ENCODE peak calls at places on chromosome 10, in seven cellular contexts. One of them, this sample, is unnamed.
A peak's percentile ranks its signal among the peaks of the same experiment; 100 is the strongest.

GRCh38 chr10:3635248-3635647 is 149.8 kb downstream of the KLF6 start:
- DNase-seq in B cell: no peak
- DNase-seq in GM13977: no peak
- DNase-seq in mucosa of descending colon: no peak
- DNase-seq in thyroid gland: no peak
- DNase-seq in epithelial cell of proximal tubule: no peak
- DNase-seq in cardiac muscle cell: no peak
- DNase-seq in this sample: no peak

GRCh38 chr10:73577788-73578187 is 13.4 kb downstream of the USP54 start:
- DNase-seq in GM13977: no peak
- DNase-seq in mucosa of descending colon: no peak
- DNase-seq in B cell: no peak
- DNase-seq in epithelial cell of proximal tubule: no peak
- DNase-seq in thyroid gland: peak; percentile 95
- DNase-seq in cardiac muscle cell: peak; percentile 58
- DNase-seq in this sample: no peak

GRCh38 chr10:27258838-27259532 is 18.4 kb upstream of the ACBD5 start:
- DNase-seq in B cell: no peak
- DNase-seq in epithelial cell of proximal tubule: no peak
- DNase-seq in thyroid gland: peak; percentile 69
- DNase-seq in GM13977: peak; percentile 46
- DNase-seq in cardiac muscle cell: no peak
- DNase-seq in mucosa of descending colon: peak; percentile 54
- DNase-seq in this sample: peak; percentile 63

GRCh38 chr10:44539178-44539577 is 154.3 kb upstream of the CXCL12 start:
- DNase-seq in mucosa of descending colon: no peak
- DNase-seq in GM13977: no peak
- DNase-seq in thyroid gland: no peak
- DNase-seq in B cell: no peak
- DNase-seq in epithelial cell of proximal tubule: no peak
- DNase-seq in cardiac muscle cell: no peak
- DNase-seq in this sample: no peak

GRCh38 chr10:73907841-73908517 is 3.0 kb upstream of the PLAU start:
- DNase-seq in epithelial cell of proximal tubule: no peak
- DNase-seq in mucosa of descending colon: no peak
- DNase-seq in thyroid gland: no peak
- DNase-seq in cardiac muscle cell: peak; percentile 63
- DNase-seq in B cell: no peak
- DNase-seq in GM13977: no peak
- DNase-seq in this sample: no peak

GRCh38 chr10:132401396-132402168 is 4.6 kb downstream of the PWWP2B start:
- DNase-seq in mucosa of descending colon: peak; percentile 93
- DNase-seq in cardiac muscle cell: no peak
- DNase-seq in epithelial cell of proximal tubule: no peak
- DNase-seq in GM13977: no peak
- DNase-seq in B cell: no peak
- DNase-seq in thyroid gland: peak; percentile 17
- DNase-seq in this sample: no peak

GRCh38 chr10:76201962-76202361 is 770.5 kb downstream of the LRMDA start:
- DNase-seq in thyroid gland: no peak
- DNase-seq in epithelial cell of proximal tubule: no peak
- DNase-seq in mucosa of descending colon: no peak
- DNase-seq in GM13977: no peak
- DNase-seq in B cell: no peak
- DNase-seq in cardiac muscle cell: no peak
- DNase-seq in this sample: no peak

GRCh38 chr10:122033224-122033926 is 44.4 kb downstream of the TACC2 start:
- DNase-seq in GM13977: no peak
- DNase-seq in thyroid gland: no peak
- DNase-seq in epithelial cell of proximal tubule: no peak
- DNase-seq in B cell: no peak
- DNase-seq in mucosa of descending colon: peak; percentile 65
- DNase-seq in cardiac muscle cell: no peak
- DNase-seq in this sample: no peak

GRCh38 chr10:3853547-3853989 is 68.6 kb upstream of the KLF6 start:
- DNase-seq in B cell: no peak
- DNase-seq in cardiac muscle cell: no peak
- DNase-seq in mucosa of descending colon: no peak
- DNase-seq in GM13977: no peak
- DNase-seq in epithelial cell of proximal tubule: peak; percentile 83
- DNase-seq in thyroid gland: peak; percentile 90
- DNase-seq in this sample: no peak

GRCh38 chr10:94088926-94089381 is 95.2 kb downstream of the PLCE1 start:
- DNase-seq in epithelial cell of proximal tubule: no peak
- DNase-seq in B cell: no peak
- DNase-seq in cardiac muscle cell: peak; percentile 65
- DNase-seq in mucosa of descending colon: no peak
- DNase-seq in GM13977: no peak
- DNase-seq in thyroid gland: peak; percentile 63
- DNase-seq in this sample: no peak

GRCh38 chr10:3757638-3758490 is 27.1 kb downstream of the KLF6 start:
- DNase-seq in GM13977: peak; percentile 74
- DNase-seq in thyroid gland: no peak
- DNase-seq in B cell: peak; percentile 66
- DNase-seq in cardiac muscle cell: no peak
- DNase-seq in epithelial cell of proximal tubule: peak; percentile 79
- DNase-seq in mucosa of descending colon: no peak
- DNase-seq in this sample: peak; percentile 79

GRCh38 chr10:86953747-86954680 is 3.4 kb downstream of the MMRN2 start:
- DNase-seq in thyroid gland: peak; percentile 47
- DNase-seq in epithelial cell of proximal tubule: no peak
- DNase-seq in cardiac muscle cell: peak; percentile 86
- DNase-seq in GM13977: no peak
- DNase-seq in B cell: no peak
- DNase-seq in mucosa of descending colon: no peak
- DNase-seq in this sample: no peak

GRCh38 chr10:43939939-43940810 is 291.5 kb upstream of the ZNF32 start:
- DNase-seq in epithelial cell of proximal tubule: no peak
- DNase-seq in thyroid gland: no peak
- DNase-seq in B cell: no peak
- DNase-seq in cardiac muscle cell: peak; percentile 37
- DNase-seq in GM13977: no peak
- DNase-seq in mucosa of descending colon: no peak
- DNase-seq in this sample: no peak

GRCh38 chr10:124180947-124181549 is 87.7 kb upstream of the CHST15 start:
- DNase-seq in B cell: peak; percentile 9
- DNase-seq in epithelial cell of proximal tubule: peak; percentile 30
- DNase-seq in GM13977: no peak
- DNase-seq in cardiac muscle cell: peak; percentile 35
- DNase-seq in thyroid gland: no peak
- DNase-seq in mucosa of descending colon: no peak
- DNase-seq in this sample: no peak

GRCh38 chr10:73649876-73650536 is 5.8 kb downstream of the SYNPO2L start:
- DNase-seq in epithelial cell of proximal tubule: no peak
- DNase-seq in mucosa of descending colon: no peak
- DNase-seq in B cell: no peak
- DNase-seq in cardiac muscle cell: no peak
- DNase-seq in GM13977: no peak
- DNase-seq in thyroid gland: no peak
- DNase-seq in this sample: no peak

GRCh38 chr10:114397651-114398145 is 6.6 kb downstream of the AFAP1L2 start:
- DNase-seq in mucosa of descending colon: no peak
- DNase-seq in epithelial cell of proximal tubule: no peak
- DNase-seq in thyroid gland: peak; percentile 41
- DNase-seq in cardiac muscle cell: peak; percentile 76
- DNase-seq in B cell: no peak
- DNase-seq in GM13977: no peak
- DNase-seq in this sample: no peak

GRCh38 chr10:118682518-118682917 is 72.3 kb downstream of the CACUL1 start:
- DNase-seq in GM13977: no peak
- DNase-seq in cardiac muscle cell: no peak
- DNase-seq in mucosa of descending colon: no peak
- DNase-seq in B cell: no peak
- DNase-seq in thyroid gland: no peak
- DNase-seq in epithelial cell of proximal tubule: no peak
- DNase-seq in this sample: no peak

GRCh38 chr10:91416339-91416868 is 6.3 kb downstream of the HECTD2 start:
- DNase-seq in B cell: no peak
- DNase-seq in thyroid gland: no peak
- DNase-seq in mucosa of descending colon: no peak
- DNase-seq in GM13977: no peak
- DNase-seq in epithelial cell of proximal tubule: no peak
- DNase-seq in cardiac muscle cell: no peak
- DNase-seq in this sample: no peak

GRCh38 chr10:91412688-91413087 is 2.5 kb downstream of the HECTD2 start:
- DNase-seq in GM13977: no peak
- DNase-seq in B cell: no peak
- DNase-seq in epithelial cell of proximal tubule: no peak
- DNase-seq in mucosa of descending colon: no peak
- DNase-seq in cardiac muscle cell: no peak
- DNase-seq in thyroid gland: no peak
- DNase-seq in this sample: no peak

GRCh38 chr10:91418417-91418816 is 8.3 kb downstream of the HECTD2 start:
- DNase-seq in thyroid gland: no peak
- DNase-seq in GM13977: no peak
- DNase-seq in B cell: no peak
- DNase-seq in cardiac muscle cell: no peak
- DNase-seq in epithelial cell of proximal tubule: no peak
- DNase-seq in mucosa of descending colon: no peak
- DNase-seq in this sample: no peak

GRCh38 chr10:91410638-91411367 is 659 bp downstream of the HECTD2 start:
- DNase-seq in B cell: no peak
- DNase-seq in thyroid gland: peak; percentile 63
- DNase-seq in mucosa of descending colon: peak; percentile 76
- DNase-seq in epithelial cell of proximal tubule: no peak
- DNase-seq in GM13977: peak; percentile 36
- DNase-seq in cardiac muscle cell: peak; percentile 50
- DNase-seq in this sample: peak; percentile 19

DNA sequence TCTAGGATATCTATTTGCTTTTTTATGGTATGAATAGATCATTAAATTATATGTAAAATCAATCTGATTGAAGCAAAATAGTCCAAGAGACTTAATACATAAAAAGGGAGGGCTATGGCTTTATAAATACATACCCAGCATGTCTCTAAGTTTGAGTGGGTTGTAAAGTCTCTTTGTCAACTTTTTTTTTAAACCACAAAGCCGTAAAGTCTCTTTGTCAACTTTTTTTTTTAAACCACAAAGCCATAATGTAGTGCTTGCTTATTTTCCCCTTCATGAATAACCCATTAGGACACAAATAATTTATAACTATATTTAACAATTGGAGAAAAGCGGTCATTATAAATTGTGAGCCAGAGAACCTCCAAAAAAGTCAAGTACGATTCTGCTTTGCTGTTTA is 5.7 kb downstream of the HECTD2 start:
- DNase-seq in thyroid gland: no peak
- DNase-seq in cardiac muscle cell: no peak
- DNase-seq in mucosa of descending colon: no peak
- DNase-seq in epithelial cell of proximal tubule: no peak
- DNase-seq in B cell: no peak
- DNase-seq in GM13977: no peak
- DNase-seq in this sample: no peak
- TF ChIP-seq CTCF in thyroid gland: no peak
- TF ChIP-seq CTCF in cardiac muscle cell: no peak
- TF ChIP-seq CTCF in mucosa of descending colon: no peak
- TF ChIP-seq CTCF in epithelial cell of proximal tubule: no peak
- TF ChIP-seq CTCF in B cell: no peak
- TF ChIP-seq CTCF in GM13977: no peak
- TF ChIP-seq CTCF in this sample: no peak

GRCh38 chr10:107542607-107543006 is 378.1 kb upstream of the SORCS1 start:
- DNase-seq in cardiac muscle cell: no peak
- DNase-seq in B cell: no peak
- DNase-seq in thyroid gland: no peak
- DNase-seq in epithelial cell of proximal tubule: no peak
- DNase-seq in mucosa of descending colon: no peak
- DNase-seq in GM13977: no peak
- DNase-seq in this sample: no peak

GRCh38 chr10:107545717-107546116 is 381.2 kb upstream of the SORCS1 start:
- DNase-seq in GM13977: no peak
- DNase-seq in mucosa of descending colon: peak; percentile 46
- DNase-seq in cardiac muscle cell: no peak
- DNase-seq in B cell: no peak
- DNase-seq in epithelial cell of proximal tubule: no peak
- DNase-seq in thyroid gland: no peak
- DNase-seq in this sample: no peak

GRCh38 chr10:107546986-107547385 is 382.5 kb upstream of the SORCS1 start:
- DNase-seq in B cell: no peak
- DNase-seq in thyroid gland: no peak
- DNase-seq in epithelial cell of proximal tubule: no peak
- DNase-seq in cardiac muscle cell: no peak
- DNase-seq in mucosa of descending colon: no peak
- DNase-seq in GM13977: no peak
- DNase-seq in this sample: no peak

GRCh38 chr10:107546239-107546638 is 381.7 kb upstream of the SORCS1 start:
- DNase-seq in B cell: no peak
- DNase-seq in epithelial cell of proximal tubule: peak; percentile 40
- DNase-seq in mucosa of descending colon: no peak
- DNase-seq in GM13977: no peak
- DNase-seq in thyroid gland: no peak
- DNase-seq in cardiac muscle cell: peak; percentile 30
- DNase-seq in this sample: no peak

GRCh38 chr10:107544706-107545520 is 380.4 kb upstream of the SORCS1 start:
- DNase-seq in epithelial cell of proximal tubule: no peak
- DNase-seq in GM13977: no peak
- DNase-seq in B cell: no peak
- DNase-seq in cardiac muscle cell: no peak
- DNase-seq in mucosa of descending colon: no peak
- DNase-seq in thyroid gland: no peak
- DNase-seq in this sample: peak; percentile 21
- TF ChIP-seq CTCF in epithelial cell of proximal tubule: no peak
- TF ChIP-seq CTCF in GM13977: no peak
- TF ChIP-seq CTCF in B cell: no peak
- TF ChIP-seq CTCF in cardiac muscle cell: no peak
- TF ChIP-seq CTCF in mucosa of descending colon: no peak
- TF ChIP-seq CTCF in thyroid gland: no peak
- TF ChIP-seq CTCF in this sample: no peak

DNA sequence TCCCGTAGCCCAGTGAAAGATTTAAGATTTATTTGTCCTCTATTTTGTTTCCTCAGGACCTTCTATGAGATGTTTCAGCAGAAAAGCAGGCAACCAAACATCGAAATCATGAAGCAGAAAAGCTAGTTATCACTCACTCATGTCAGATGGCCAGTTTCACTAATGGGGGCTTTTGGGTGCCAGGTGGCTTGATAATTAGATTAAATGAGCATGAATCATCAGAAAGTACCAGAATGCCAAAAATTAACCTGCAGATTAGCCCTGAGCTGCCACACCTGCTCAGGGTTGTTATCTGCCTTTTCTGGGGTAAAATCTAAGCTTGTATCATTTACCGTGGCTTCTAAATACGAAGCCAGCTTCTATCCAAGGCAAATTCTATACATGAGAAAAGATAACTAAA is 1017.5 kb downstream of the XPNPEP1 start:
- DNase-seq in B cell: no peak
- DNase-seq in epithelial cell of proximal tubule: no peak
- DNase-seq in GM13977: no peak
- DNase-seq in mucosa of descending colon: no peak
- DNase-seq in cardiac muscle cell: no peak
- DNase-seq in thyroid gland: no peak
- DNase-seq in this sample: no peak
- TF ChIP-seq CTCF in B cell: no peak
- TF ChIP-seq CTCF in epithelial cell of proximal tubule: no peak
- TF ChIP-seq CTCF in GM13977: no peak
- TF ChIP-seq CTCF in mucosa of descending colon: no peak
- TF ChIP-seq CTCF in cardiac muscle cell: no peak
- TF ChIP-seq CTCF in thyroid gland: no peak
- TF ChIP-seq CTCF in this sample: no peak

DNA sequence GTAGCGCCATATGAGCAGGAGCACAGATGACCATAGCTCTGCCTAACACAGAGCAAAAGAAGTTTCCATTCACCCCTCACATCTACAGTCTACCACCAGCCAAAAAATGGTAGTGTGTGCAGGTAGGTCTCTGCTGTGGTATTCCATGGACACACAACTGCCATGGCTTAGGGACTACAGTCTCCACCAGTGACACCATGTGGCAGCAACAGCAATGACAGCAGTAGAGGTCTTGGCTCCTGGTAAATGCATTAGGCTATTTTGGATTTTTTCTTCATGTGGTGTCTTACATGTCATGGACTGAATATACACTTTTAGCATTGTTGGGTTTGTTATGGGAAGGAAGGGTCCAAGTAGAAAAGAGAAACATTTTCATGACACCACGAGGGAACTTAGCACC is 70.1 kb upstream of the CABCOCO1 start:
- DNase-seq in cardiac muscle cell: peak; percentile 20
- DNase-seq in B cell: no peak
- DNase-seq in thyroid gland: peak; percentile 13
- DNase-seq in GM13977: no peak
- DNase-seq in epithelial cell of proximal tubule: no peak
- DNase-seq in mucosa of descending colon: no peak
- DNase-seq in this sample: no peak
- TF ChIP-seq CTCF in cardiac muscle cell: peak; percentile 35
- TF ChIP-seq CTCF in B cell: no peak
- TF ChIP-seq CTCF in thyroid gland: no peak
- TF ChIP-seq CTCF in GM13977: peak; percentile 34
- TF ChIP-seq CTCF in epithelial cell of proximal tubule: peak; percentile 65
- TF ChIP-seq CTCF in mucosa of descending colon: no peak
- TF ChIP-seq CTCF in this sample: peak; percentile 25